ENCODE peak calls at places on chromosome 10, in six cellular contexts. R is AG04450, A is AG09319, W is NCI-H2081, F is left lung, K is A549. Y is an unnamed sample.

GRCh38 chr10:72105098-72105475 is 16.7 kb upstream of the SPOCK2 start:
- DNase-seq in R (no peak), A (no peak), W (no peak), F (no peak), K (no peak), Y (no peak)

GRCh38 chr10:35783305-35783838 is 141.3 kb upstream of the FZD8 start:
- DNase-seq in R (no peak), A (no peak), W (peak), F (no peak), K (peak), Y (no peak)

GRCh38 chr10:77832243-77832642 is 94.3 kb downstream of the DLG5 start:
- DNase-seq in R (no peak), A (no peak), W (no peak), F (peak), K (no peak), Y (no peak)

GRCh38 chr10:50809596-50809995 is 69.9 kb downstream of the ASAH2B start:
- DNase-seq in R (no peak), A (no peak), W (no peak), F (no peak), K (no peak), Y (no peak)

GRCh38 chr10:92689663-92690210 is at the start of gene HHEX:
- DNase-seq in R (no peak), A (no peak), W (peak), F (peak), K (peak), Y (no peak)

GRCh38 chr10:12981570-12981969 is 19.9 kb downstream of the CCDC3 start:
- DNase-seq in R (peak), A (no peak), W (no peak), F (no peak), K (no peak), Y (peak)

GRCh38 chr10:30691601-30692015 is 62.1 kb upstream of the LYZL2 start:
- DNase-seq in R (no peak), A (peak), W (no peak), F (no peak), K (no peak), Y (no peak)

GRCh38 chr10:24617771-24618396 is 105.8 kb downstream of the ARHGAP21 start:
- DNase-seq in R (no peak), A (no peak), W (no peak), F (no peak), K (peak), Y (no peak)

Y was measured in suprapubic skin.